ENCODE peak calls at places on chromosomes 5 and 9, in four cellular contexts. Y is adrenal gland, A is Calu3, L is spleen. T is an unnamed sample.

GRCh38 chr5:95486185-95486584 is 68.6 kb downstream of the SKIC3 start:
- DNase-seq in Y (no peak), A (no peak), L (no peak), T (no peak)

GRCh38 chr9:134411451-134412297 is 85.4 kb downstream of the RXRA start:
- DNase-seq in A (no peak), L (no peak), Y (no peak), T (no peak)

GRCh38 chr9:92764381-92764987 is at the start of gene BICD2:
- DNase-seq in A (no peak), L (no peak), Y (no peak), T (peak; percentile 40)

GRCh38 chr9:115364991-115365390 is 247.0 kb upstream of the TNC start:
- DNase-seq in A (no peak), L (no peak), Y (no peak), T (no peak)

GRCh38 chr5:148107608-148108007 is 43.8 kb downstream of the SPINK5 start:
- DNase-seq in L (no peak), Y (no peak), A (peak; percentile 20), T (no peak)

GRCh38 chr9:127154390-127155191 is 32.2 kb upstream of the ANGPTL2 start:
- DNase-seq in L (no peak), A (no peak), Y (peak; percentile 38), T (no peak)

GRCh38 chr5:149046196-149046829 is 16.5 kb downstream of the SH3TC2 start:
- DNase-seq in L (no peak), Y (no peak), A (no peak), T (no peak)

GRCh38 chr5:98503582-98503981 is 269.9 kb upstream of the RGMB start:
- DNase-seq in L (no peak), Y (no peak), A (no peak), T (no peak)

GRCh38 chr9:136083558-136084190 is 11.4 kb downstream of the NACC2 start:
- DNase-seq in A (no peak), Y (no peak), L (no peak), T (no peak)

GRCh38 chr5:176319827-176320554 is 41.6 kb downstream of the KIAA1191 start:
- DNase-seq in Y (no peak), A (no peak), L (no peak), T (no peak)
- TF ChIP-seq CTCF in Y (peak; percentile 23), A (peak; percentile 18), L (no peak), T (no peak)

DNA sequence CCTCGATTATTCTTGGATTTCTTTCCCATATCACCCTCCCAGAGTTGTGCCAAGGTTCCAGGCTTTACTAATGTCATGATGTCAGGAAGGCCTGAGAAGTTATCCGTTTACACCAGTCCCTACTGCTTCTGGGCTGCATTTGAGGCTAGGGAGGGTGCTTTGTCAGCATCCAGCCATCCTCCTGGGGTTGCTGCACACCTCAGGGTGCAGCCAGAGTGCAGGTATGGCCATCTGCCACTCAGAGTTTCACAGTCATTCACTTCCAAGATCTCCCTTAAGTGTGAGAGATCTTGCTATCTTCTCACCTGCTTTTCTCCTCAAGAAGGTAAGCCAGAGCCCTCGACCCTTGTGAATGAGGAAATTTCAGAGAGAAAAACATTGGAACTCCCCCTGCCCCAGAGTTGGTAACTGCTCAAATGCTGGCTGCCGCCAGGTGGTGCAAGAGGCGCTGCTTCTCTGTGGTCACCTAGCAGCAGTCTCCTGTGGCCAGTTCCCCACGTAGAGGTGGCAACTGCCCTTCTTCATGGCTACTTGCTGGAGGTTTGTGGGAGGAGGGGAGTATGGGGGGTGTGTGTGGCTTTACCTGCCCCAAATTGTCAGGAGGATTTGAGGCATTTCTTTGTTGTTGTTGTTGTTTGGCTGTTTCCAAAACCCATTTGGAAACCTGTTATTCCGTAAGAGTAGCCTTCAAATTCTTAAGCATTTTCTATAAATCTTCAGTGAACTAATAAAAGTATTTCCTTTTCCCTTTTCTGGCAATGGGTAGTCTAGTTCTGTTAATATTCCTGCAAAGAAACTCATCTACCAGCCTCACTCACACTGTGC is 259.6 kb upstream of the DMRT1 start:
- DNase-seq in L (no peak), A (peak; percentile 6), Y (no peak), T (no peak)
- TF ChIP-seq CTCF in L (no peak), A (peak; percentile 18), Y (no peak), T (no peak)

GRCh38 chr5:134758176-134758503 is 439 bp upstream of the DDX46 start:
- DNase-seq in L (no peak), Y (no peak), A (no peak), T (no peak)

GRCh38 chr5:134763221-134763620 is 4.6 kb downstream of the DDX46 start:
- DNase-seq in L (no peak), Y (peak; percentile 35), A (no peak), T (no peak)

GRCh38 chr5:134758504-134759341 is at the start of gene DDX46:
- DNase-seq in Y (peak; percentile 94), A (peak; percentile 99), L (peak; percentile 99), T (peak; percentile 90)
- TF ChIP-seq CTCF in Y (peak; percentile 53), A (peak; percentile 60), L (peak; percentile 80), T (peak; percentile 74)

DNA sequence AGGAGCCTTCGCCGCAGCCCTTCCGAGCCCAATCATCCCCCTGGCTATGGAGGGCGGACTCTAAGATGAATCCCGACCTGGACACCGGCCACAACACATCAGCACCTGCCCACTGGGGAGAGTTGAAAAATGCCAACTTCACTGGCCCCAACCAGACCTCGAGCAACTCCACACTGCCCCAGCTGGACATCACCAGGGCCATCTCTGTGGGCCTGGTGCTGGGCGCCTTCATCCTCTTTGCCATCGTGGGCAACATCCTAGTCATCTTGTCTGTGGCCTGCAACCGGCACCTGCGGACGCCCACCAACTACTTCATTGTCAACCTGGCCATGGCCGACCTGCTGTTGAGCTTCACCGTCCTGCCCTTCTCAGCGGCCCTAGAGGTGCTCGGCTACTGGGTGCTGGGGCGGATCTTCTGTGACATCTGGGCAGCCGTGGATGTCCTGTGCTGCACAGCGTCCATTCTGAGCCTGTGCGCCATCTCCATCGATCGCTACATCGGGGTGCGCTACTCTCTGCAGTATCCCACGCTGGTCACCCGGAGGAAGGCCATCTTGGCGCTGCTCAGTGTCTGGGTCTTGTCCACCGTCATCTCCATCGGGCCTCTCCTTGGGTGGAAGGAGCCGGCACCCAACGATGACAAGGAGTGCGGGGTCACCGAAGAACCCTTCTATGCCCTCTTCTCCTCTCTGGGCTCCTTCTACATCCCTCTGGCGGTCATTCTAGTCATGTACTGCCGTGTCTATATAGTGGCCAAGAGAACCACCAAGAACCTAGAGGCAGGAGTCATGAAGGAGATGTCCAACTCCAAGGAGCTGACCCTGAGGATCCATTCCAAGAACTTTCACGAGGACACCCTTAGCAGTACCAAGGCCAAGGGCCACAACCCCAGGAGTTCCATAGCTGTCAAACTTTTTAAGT is 819 bp downstream of the ADRA1B start:
- DNase-seq in L (no peak), Y (no peak), A (no peak), T (no peak)
- TF ChIP-seq CTCF in L (no peak), Y (no peak), A (no peak), T (no peak)

DNA sequence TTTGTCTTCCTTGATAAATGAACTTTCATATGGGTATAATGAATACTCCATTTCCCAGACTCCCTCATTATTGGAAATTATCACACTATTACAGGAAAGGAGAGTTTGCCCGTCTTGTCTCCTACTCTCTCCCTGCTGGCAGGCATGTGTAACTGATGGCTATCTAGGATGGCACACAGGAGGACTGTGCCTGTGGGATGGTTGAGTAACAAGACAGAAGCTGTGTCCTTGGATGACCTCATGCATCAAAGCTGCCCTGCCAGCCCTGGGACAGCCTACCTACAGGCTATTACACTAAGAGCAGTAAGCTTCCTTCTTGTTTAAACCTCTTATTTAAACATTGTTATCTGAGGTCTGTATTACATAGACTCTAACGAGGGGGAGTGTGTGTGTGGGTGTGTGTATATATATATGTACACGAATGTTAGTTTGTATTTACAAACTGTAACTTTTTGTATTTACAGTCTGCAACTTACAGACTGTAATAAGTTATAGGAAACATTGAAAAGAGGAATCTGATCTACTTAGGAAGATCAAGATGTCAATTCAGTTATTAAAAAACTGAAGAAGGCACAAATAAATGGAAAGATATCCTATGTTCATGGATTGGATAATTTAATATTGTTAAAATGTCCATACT is 247.6 kb upstream of the ACO1 start:
- DNase-seq in L (no peak), A (no peak), Y (peak; percentile 75), T (no peak)
- TF ChIP-seq CTCF in L (no peak), A (no peak), Y (no peak), T (no peak)